ENCODE peak calls at places on chromosomes 3 and 15, in seven cellular contexts. J is posterior vena cava; V is NCI-H748 treated with DMSO at 0.1 percent for 48 hours; U is activated CD4-positive, alpha-beta T cell treated with anti-CD3 and anti-CD28 coated beads for 24 hours; B is T-helper 1 cell; G is left ventricle myocardium superior; W is pons. M is an unnamed sample.

GRCh38 chr3:84724877-84725276 is 233.9 kb upstream of the CADM2 start:
- DNase-seq in U (no peak), J (no peak), V (no peak), B (no peak), G (no peak), W (no peak), M (no peak)

GRCh38 chr15:41659855-41660234 is 360 bp upstream of the MGA start:
- DNase-seq in U (no peak), V (no peak), G (no peak), W (peak; percentile 15), B (no peak), J (no peak), M (no peak)

GRCh38 chr3:79604681-79605080 is 163.1 kb downstream of the ROBO1 start:
- DNase-seq in W (no peak), U (no peak), B (no peak), J (no peak), G (no peak), V (no peak), M (no peak)

GRCh38 chr15:33104276-33104675 is 90.2 kb downstream of the FMN1 start:
- DNase-seq in V (no peak), B (no peak), U (no peak), W (no peak), J (no peak), G (no peak), M (no peak)

GRCh38 chr15:58632789-58633188 is 116.7 kb downstream of the ADAM10 start:
- DNase-seq in U (no peak), G (no peak), B (no peak), W (no peak), J (no peak), V (no peak), M (no peak)

GRCh38 chr3:86793786-86794185 is 197.2 kb downstream of the VGLL3 start:
- DNase-seq in V (no peak), W (peak; percentile 81), B (no peak), G (no peak), U (no peak), J (no peak), M (no peak)

GRCh38 chr15:96354731-96355560 is 24.4 kb downstream of the NR2F2 start:
- DNase-seq in J (no peak), G (no peak), W (no peak), U (no peak), V (no peak), B (no peak), M (no peak)

GRCh38 chr3:138118863-138119766 is 3.7 kb upstream of the DZIP1L start:
- DNase-seq in B (no peak), J (peak; percentile 88), V (peak; percentile 40), U (peak; percentile 52), G (peak; percentile 76), W (peak; percentile 74), M (no peak)

GRCh38 chr3:55524565-55525244 is 37.6 kb upstream of the WNT5A start:
- DNase-seq in J (no peak), V (no peak), U (no peak), G (no peak), W (no peak), B (no peak), M (no peak)

GRCh38 chr3:146421814-146422748 is 47.3 kb downstream of the PLSCR2 start:
- DNase-seq in U (no peak), W (no peak), B (no peak), J (no peak), V (no peak), G (no peak), M (no peak)

GRCh38 chr3:27311400-27311799 is 57.8 kb downstream of the NEK10 start:
- DNase-seq in V (no peak), B (no peak), U (no peak), G (no peak), W (peak; percentile 6), J (no peak), M (no peak)

GRCh38 chr3:197926418-197926817 is 23.6 kb upstream of the RPL35A start:
- DNase-seq in B (no peak), G (no peak), J (no peak), W (no peak), V (no peak), U (no peak), M (no peak)

GRCh38 chr15:43484455-43484854 is 8.5 kb downstream of the TP53BP1 start:
- DNase-seq in V (no peak), B (no peak), G (no peak), W (no peak), J (no peak), U (no peak), M (no peak)

GRCh38 chr3:79521221-79521848 is 246.5 kb downstream of the ROBO1 start:
- DNase-seq in J (no peak), V (peak; percentile 33), W (peak; percentile 67), U (no peak), G (no peak), B (no peak), M (no peak)

GRCh38 chr15:91271565-91272153 is 171.6 kb downstream of the SV2B start:
- DNase-seq in U (peak; percentile 45), J (no peak), G (peak; percentile 41), V (peak; percentile 41), W (peak; percentile 83), B (no peak), M (peak; percentile 11)

GRCh38 chr3:123819949-123820348 is 64.2 kb downstream of the MYLK start:
- DNase-seq in U (no peak), J (no peak), V (no peak), B (no peak), W (no peak), G (no peak), M (no peak)

GRCh38 chr3:9172851-9173320 is 76.6 kb downstream of the SRGAP3 start:
- DNase-seq in U (no peak), V (no peak), B (no peak), W (peak; percentile 76), J (no peak), G (no peak), M (no peak)

GRCh38 chr15:39362832-39363561 is 217.9 kb upstream of the THBS1 start:
- DNase-seq in U (no peak), V (no peak), G (no peak), W (no peak), J (no peak), B (no peak), M (no peak)

GRCh38 chr3:28171962-28172361 is 69.5 kb upstream of the CMC1 start:
- DNase-seq in V (no peak), J (no peak), W (no peak), G (no peak), B (no peak), U (no peak), M (no peak)

GRCh38 chr15:28935316-28935715 is 49.5 kb downstream of the APBA2 start:
- DNase-seq in W (no peak), G (no peak), V (no peak), B (no peak), J (peak; percentile 48), U (peak; percentile 23), M (no peak)

GRCh38 chr3:191383104-191383503 is 52.8 kb upstream of the UTS2B start:
- DNase-seq in J (no peak), G (no peak), V (no peak), U (no peak), B (no peak), W (no peak), M (no peak)

GRCh38 chr3:5019411-5020261 is 40.4 kb downstream of the BHLHE40 start:
- DNase-seq in G (no peak), W (no peak), B (peak; percentile 50), V (no peak), J (no peak), U (peak; percentile 57), M (peak; percentile 27)

GRCh38 chr15:78800806-78801205 is 10.5 kb downstream of the ADAMTS7 start:
- DNase-seq in V (no peak), U (no peak), G (no peak), B (no peak), J (peak; percentile 18), W (no peak), M (no peak)

GRCh38 chr15:86167816-86168215 is 88.1 kb downstream of the AGBL1 start:
- DNase-seq in B (no peak), U (no peak), G (no peak), W (no peak), J (no peak), V (no peak), M (no peak)

GRCh38 chr15:69042531-69042930 is 28.0 kb downstream of the NOX5 start:
- DNase-seq in G (no peak), J (no peak), B (no peak), W (no peak), V (no peak), U (no peak), M (no peak)

GRCh38 chr3:115239717-115240116 is 92.6 kb upstream of the ZBTB20 start:
- DNase-seq in W (peak; percentile 23), G (peak; percentile 47), B (no peak), J (peak; percentile 83), U (no peak), V (peak; percentile 90), M (no peak)

GRCh38 chr3:157070600-157070999 is 89.3 kb downstream of the CCNL1 start:
- DNase-seq in W (no peak), J (no peak), B (no peak), V (no peak), U (no peak), G (no peak), M (no peak)

GRCh38 chr3:133040696-133041523 is 2.7 kb downstream of the TMEM108 start:
- DNase-seq in W (peak; percentile 94), J (peak; percentile 82), V (peak; percentile 70), U (no peak), G (peak; percentile 63), B (no peak), M (no peak)

GRCh38 chr15:60973637-60974415 is 255.3 kb downstream of the RORA start:
- DNase-seq in J (no peak), B (no peak), G (no peak), U (no peak), V (no peak), W (no peak), M (no peak)

GRCh38 chr3:108835101-108835500 is 12.5 kb downstream of the TRAT1 start:
- DNase-seq in J (no peak), V (no peak), U (no peak), W (no peak), B (no peak), G (no peak), M (peak; percentile 14)

GRCh38 chr3:30577788-30578187 is 28.6 kb upstream of the TGFBR2 start:
- DNase-seq in J (no peak), G (no peak), W (no peak), U (no peak), B (no peak), V (no peak), M (no peak)

GRCh38 chr15:65292938-65293518 is 2.8 kb upstream of the RNU5A-1 start:
- DNase-seq in J (no peak), W (no peak), G (no peak), V (no peak), U (no peak), B (no peak), M (no peak)

GRCh38 chr3:195001961-195002861 is 268.7 kb downstream of the XXYLT1 start:
- DNase-seq in W (peak; percentile 24), J (peak; percentile 79), V (peak; percentile 87), U (no peak), G (peak; percentile 80), B (no peak), M (no peak)

GRCh38 chr15:81400640-81401236 is 26.7 kb upstream of the TMC3 start:
- DNase-seq in U (no peak), G (no peak), B (no peak), V (peak; percentile 25), J (no peak), W (peak; percentile 56), M (no peak)

M was measured in activated naive CD8-positive, alpha-beta T cell treated with anti-CD3 and anti-CD28 coated beads, Interleukin-2, amount 50 U/mL, for 16 hours.